ENCODE peak calls at places on chromosomes 11 and 22, in four cellular contexts. O is fibroblast of lung, A is mammary epithelial cell, D is PC-9. L is an unnamed sample.
A peak's percentile ranks its signal among the peaks of the same experiment; 100 is the strongest.

GRCh38 chr11:92409956-92410355 is 185.3 kb downstream of the FAT3 start:
- DNase-seq in O (no peak), A (no peak), D (peak; percentile 80), L (peak; percentile 1)

GRCh38 chr22:45774016-45774670 is 102.5 kb downstream of the ATXN10 start:
- DNase-seq in O (no peak), A (no peak), D (no peak), L (no peak)

GRCh38 chr11:33920838-33921613 is 29.1 kb upstream of the LMO2 start:
- DNase-seq in O (no peak), A (no peak), D (no peak), L (no peak)

GRCh38 chr11:99117603-99118002 is 96.9 kb downstream of the CNTN5 start:
- DNase-seq in O (no peak), A (no peak), D (no peak), L (no peak)

GRCh38 chr22:39128508-39128907 is 24.0 kb downstream of the CBX7 start:
- DNase-seq in O (no peak), A (no peak), D (no peak), L (no peak)

GRCh38 chr11:66510271-66510989 is at the start of gene BBS1:
- DNase-seq in O (peak; percentile 77), A (peak; percentile 69), D (peak; percentile 71), L (no peak)

GRCh38 chr11:75063732-75064314 is 32.9 kb downstream of the OR2AT4 start:
- DNase-seq in O (peak; percentile 23), A (no peak), D (no peak), L (no peak)

GRCh38 chr22:25078591-25078990 is 121.1 kb upstream of the CRYBB3 start:
- DNase-seq in O (no peak), A (no peak), D (no peak), L (no peak)

GRCh38 chr11:33532720-33533119 is 167.9 kb downstream of the C11orf91 start:
- DNase-seq in O (no peak), A (no peak), D (no peak), L (no peak)

GRCh38 chr11:71066311-71066710 is 186.1 kb downstream of the SHANK2 start:
- DNase-seq in O (no peak), A (no peak), D (no peak), L (no peak)

GRCh38 chr22:19260194-19260593 is 31.3 kb downstream of the CLTCL1 start:
- DNase-seq in O (no peak), A (no peak), D (no peak), L (no peak)

GRCh38 chr11:117902001-117902855 is 25.8 kb upstream of the FXYD6 start:
- DNase-seq in O (no peak), A (no peak), D (no peak), L (no peak)

GRCh38 chr11:116199182-116199581 is 573.6 kb downstream of the BUD13 start:
- DNase-seq in O (no peak), A (no peak), D (no peak), L (no peak)

GRCh38 chr22:38766076-38766777 is 10.4 kb upstream of the SUN2 start:
- DNase-seq in O (peak; percentile 42), A (peak; percentile 65), D (peak; percentile 79), L (no peak)

GRCh38 chr11:64001552-64002427 is 15.6 kb downstream of the OTUB1 start:
- DNase-seq in O (no peak), A (no peak), D (no peak), L (no peak)

GRCh38 chr11:11409916-11410315 is 56.9 kb upstream of the CSNK2A3 start:
- DNase-seq in O (no peak), A (no peak), D (no peak), L (no peak)

GRCh38 chr11:78202733-78203167 is 14.0 kb downstream of the USP35 start:
- DNase-seq in O (no peak), A (no peak), D (no peak), L (no peak)

GRCh38 chr11:68342459-68343158 is 30.2 kb downstream of the LRP5 start:
- DNase-seq in O (no peak), A (peak; percentile 69), D (peak; percentile 99), L (no peak)

GRCh38 chr22:41943661-41944209 is 3.2 kb downstream of the CENPM start:
- DNase-seq in O (no peak), A (no peak), D (no peak), L (no peak)

GRCh38 chr22:41739576-41739975 is 40.3 kb downstream of the MEI1 start:
- DNase-seq in O (no peak), A (no peak), D (no peak), L (no peak)

GRCh38 chr11:124199702-124200101 is 16.6 kb downstream of the OR10D3 start:
- DNase-seq in O (peak; percentile 53), A (peak; percentile 17), D (no peak), L (no peak)

GRCh38 chr22:36564422-36565151 is 35.6 kb upstream of the EIF3D start:
- DNase-seq in O (no peak), A (no peak), D (no peak), L (no peak)
- TF ChIP-seq EZH2 in O (no peak), A (no peak), D (no peak), L (no peak)

GRCh38 chr11:101582242-101583052 is 1.4 kb downstream of the TRPC6 start:
- DNase-seq in O (peak; percentile 15), A (peak; percentile 8), D (no peak), L (no peak)
- TF ChIP-seq EZH2 in O (no peak), A (peak; percentile 87), D (no peak), L (peak; percentile 40)

GRCh38 chr22:47625013-47625385 is 862.5 kb downstream of the TBC1D22A start:
- DNase-seq in O (no peak), A (no peak), D (no peak), L (no peak)
- TF ChIP-seq EZH2 in O (no peak), A (no peak), D (no peak), L (no peak)

DNA sequence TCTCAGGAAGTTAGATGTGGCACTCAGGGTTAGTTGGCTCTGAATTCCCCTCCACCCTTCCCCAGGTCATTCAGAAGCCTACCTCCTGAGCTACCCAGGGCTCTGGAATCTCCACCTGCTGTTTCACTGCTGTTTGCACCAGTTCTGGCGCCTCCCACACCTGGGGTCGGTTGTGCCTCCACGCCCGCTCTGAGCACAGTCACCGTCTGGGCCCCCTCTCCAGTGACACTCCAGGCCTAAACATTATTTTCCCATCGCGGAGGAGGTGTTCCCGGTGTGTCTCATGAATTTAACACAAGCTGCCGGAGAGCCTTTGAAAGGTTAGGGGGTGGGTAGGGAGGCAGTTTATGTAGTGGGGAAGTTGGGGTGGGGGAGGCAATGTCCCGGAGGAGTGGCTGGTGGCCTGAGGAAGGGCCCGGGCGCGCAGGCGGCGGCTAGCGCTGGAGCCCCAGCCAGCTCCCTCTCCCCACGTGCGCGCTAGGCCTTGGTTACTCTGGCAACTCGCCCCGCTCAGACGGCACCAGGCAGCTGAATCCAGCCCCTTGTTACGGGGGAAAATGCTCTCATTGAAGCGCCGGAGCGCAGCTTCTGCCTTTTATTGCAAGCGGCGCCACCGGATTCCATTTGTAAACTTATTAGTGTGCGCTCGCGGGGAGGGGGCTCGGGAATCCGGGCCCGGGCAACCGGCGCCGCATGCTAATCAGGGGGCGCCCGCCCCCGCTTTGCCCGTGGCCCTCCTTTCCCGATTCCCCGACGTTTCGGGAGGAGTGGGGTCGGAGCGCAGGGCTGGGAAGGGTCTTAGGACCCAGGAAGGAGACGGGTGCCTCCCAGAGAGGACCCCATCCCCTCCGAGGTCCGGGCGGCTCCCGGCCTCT is 52.4 kb downstream of the GRIK4 start:
- DNase-seq in O (peak; percentile 28), A (no peak), D (no peak), L (no peak)
- TF ChIP-seq EZH2 in O (no peak), A (no peak), D (no peak), L (no peak)

GRCh38 chr11:32427616-32427934 is 7.8 kb downstream of the WT1 start:
- DNase-seq in O (no peak), A (no peak), D (no peak), L (no peak)

GRCh38 chr11:32426819-32427615 is 8.3 kb downstream of the WT1 start:
- DNase-seq in O (no peak), A (no peak), D (no peak), L (no peak)

GRCh38 chr11:32428665-32429293 is 6.6 kb downstream of the WT1 start:
- DNase-seq in O (no peak), A (no peak), D (no peak), L (no peak)

GRCh38 chr11:32427935-32428664 is 7.2 kb downstream of the WT1 start:
- DNase-seq in O (no peak), A (no peak), D (no peak), L (no peak)

GRCh38 chr11:32426192-32426591 is 9.1 kb downstream of the WT1 start:
- DNase-seq in O (no peak), A (no peak), D (no peak), L (no peak)
- TF ChIP-seq EZH2 in O (peak; percentile 50), A (peak; percentile 77), D (no peak), L (peak; percentile 35)

GRCh38 chr11:114059278-114059983 is at the start of gene ZBTB16:
- DNase-seq in O (peak; percentile 95), A (no peak), D (no peak), L (no peak)

GRCh38 chr11:114058871-114059277 is 637 bp upstream of the ZBTB16 start:
- DNase-seq in O (no peak), A (no peak), D (no peak), L (no peak)

GRCh38 chr11:114057605-114058004 is 1.9 kb upstream of the ZBTB16 start:
- DNase-seq in O (no peak), A (no peak), D (no peak), L (no peak)

GRCh38 chr11:114057147-114057546 is 2.4 kb upstream of the ZBTB16 start:
- DNase-seq in O (no peak), A (no peak), D (no peak), L (no peak)

GRCh38 chr11:114058026-114058706 is 1.3 kb upstream of the ZBTB16 start:
- DNase-seq in O (peak; percentile 72), A (no peak), D (no peak), L (no peak)
- TF ChIP-seq EZH2 in O (peak; percentile 13), A (no peak), D (no peak), L (no peak)

DNA sequence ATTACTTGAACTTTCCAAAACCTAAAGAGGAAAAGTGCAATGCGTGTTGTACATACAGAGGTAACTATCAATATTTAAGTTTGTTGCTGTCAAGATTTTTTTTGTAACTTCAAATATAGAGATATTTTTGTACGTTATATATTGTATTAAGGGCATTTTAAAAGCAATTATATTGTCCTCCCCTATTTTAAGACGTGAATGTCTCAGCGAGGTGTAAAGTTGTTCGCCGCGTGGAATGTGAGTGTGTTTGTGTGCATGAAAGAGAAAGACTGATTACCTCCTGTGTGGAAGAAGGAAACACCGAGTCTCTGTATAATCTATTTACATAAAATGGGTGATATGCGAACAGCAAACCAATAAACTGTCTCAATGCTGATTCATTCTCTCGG is 2.1 kb downstream of the ADM start:
- DNase-seq in O (no peak), A (no peak), D (peak; percentile 83), L (no peak)
- TF ChIP-seq EZH2 in O (no peak), A (no peak), D (no peak), L (no peak)

DNA sequence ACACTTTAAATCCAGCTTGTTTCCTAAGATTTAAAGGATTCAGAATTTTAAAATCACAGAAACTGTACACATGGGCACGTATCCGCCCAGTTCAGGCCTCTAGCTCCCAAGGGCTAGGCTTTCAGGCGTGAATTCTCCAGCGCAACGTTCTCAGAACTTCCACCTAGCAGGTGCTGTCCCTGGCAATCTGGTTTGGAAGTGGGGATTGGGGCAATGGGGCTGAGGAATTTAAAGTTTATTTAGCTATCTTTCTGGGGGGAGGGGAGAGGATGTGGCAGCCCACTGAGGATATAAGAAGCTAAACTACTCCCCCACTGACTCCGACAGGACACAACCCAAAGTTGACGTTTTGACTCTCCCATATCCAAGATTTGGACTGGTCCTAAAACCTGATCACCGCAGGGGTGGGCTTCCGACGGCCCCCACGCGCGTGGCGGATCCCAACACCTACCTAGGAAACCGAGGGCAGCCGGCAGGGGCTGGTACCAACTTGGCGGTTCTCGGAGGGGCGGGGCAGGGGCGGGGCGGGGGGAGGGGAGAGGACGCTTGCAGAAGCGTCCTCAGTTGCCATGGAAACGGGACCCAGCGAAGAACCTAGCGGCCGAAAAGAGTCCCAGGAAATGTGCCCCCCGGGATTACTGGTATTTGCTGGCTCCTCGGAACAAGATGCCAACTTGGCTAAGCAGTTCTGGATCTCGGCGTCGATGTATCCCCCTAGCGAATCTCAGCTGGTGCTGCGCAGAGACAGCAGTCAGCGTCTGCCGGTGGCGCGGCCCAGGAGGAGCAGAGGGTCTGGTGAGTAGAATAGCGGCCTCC is at the start of gene HOATZ:
- DNase-seq in O (peak; percentile 34), A (no peak), D (no peak), L (no peak)
- TF ChIP-seq EZH2 in O (no peak), A (no peak), D (no peak), L (no peak)

L was measured in keratinocyte.